ENCODE peak calls at places on chromosomes 7 and 10, in six cellular contexts. O, K, U, A, S and C are unnamed samples.

GRCh38 chr10:22259280-22259679 is 41.5 kb upstream of the EBLN1 start:
- DNase-seq in A (no peak), S (no peak), U (no peak), K (no peak), O (no peak), C (no peak)

GRCh38 chr10:103643381-103643780 is 149.9 kb downstream of the NEURL1 start:
- DNase-seq in U (no peak), S (peak; percentile 32), A (no peak), K (no peak), O (no peak), C (no peak)

GRCh38 chr10:121698336-121698735 is 100.1 kb upstream of the FGFR2 start:
- DNase-seq in A (no peak), S (no peak), O (no peak), U (no peak), K (no peak), C (no peak)

GRCh38 chr7:108650487-108650886 is 80.8 kb downstream of the DNAJB9 start:
- DNase-seq in S (no peak), O (no peak), U (no peak), A (no peak), K (no peak), C (no peak)

GRCh38 chr10:51832652-51833383 is 133.4 kb upstream of the CSTF2T start:
- DNase-seq in A (peak; percentile 79), U (no peak), O (no peak), K (no peak), S (no peak), C (no peak)

GRCh38 chr10:9097206-9097990 is 1042.9 kb downstream of the GATA3 start:
- DNase-seq in A (no peak), U (no peak), K (no peak), O (no peak), S (no peak), C (no peak)

GRCh38 chr10:33386926-33387325 is 52.5 kb upstream of the NRP1 start:
- DNase-seq in K (no peak), U (no peak), S (no peak), O (no peak), A (no peak), C (no peak)

GRCh38 chr7:115145512-115145911 is 223.6 kb downstream of the MDFIC start:
- DNase-seq in A (no peak), U (no peak), K (no peak), S (no peak), O (no peak), C (no peak)

GRCh38 chr7:143372070-143372469 is 9.1 kb upstream of the ZYX start:
- DNase-seq in S (no peak), O (peak; percentile 55), K (no peak), U (peak; percentile 52), A (no peak), C (no peak)

GRCh38 chr7:29956477-29956836 is 33.1 kb downstream of the SCRN1 start:
- DNase-seq in K (no peak), A (no peak), U (no peak), O (no peak), S (no peak), C (no peak)

GRCh38 chr7:6705959-6706665 is 635 bp downstream of the ZNF12 start:
- DNase-seq in K (peak; percentile 66), S (no peak), A (no peak), O (peak; percentile 61), U (peak; percentile 28), C (no peak)

GRCh38 chr10:124736491-124737136 is 7.6 kb downstream of the FAM53B start:
- DNase-seq in A (no peak), O (peak; percentile 94), S (peak; percentile 60), K (peak; percentile 76), U (peak; percentile 75), C (no peak)

GRCh38 chr10:79384773-79385391 is 37.6 kb downstream of the PPIF start:
- DNase-seq in S (peak; percentile 3), O (peak; percentile 44), U (no peak), A (no peak), K (no peak), C (no peak)

GRCh38 chr7:81447351-81447952 is 322.4 kb downstream of the HGF start:
- DNase-seq in K (peak; percentile 69), O (no peak), U (no peak), A (peak; percentile 47), S (peak; percentile 38), C (peak; percentile 33)

GRCh38 chr10:111082102-111082975 is 5.5 kb downstream of the ADRA2A start:
- DNase-seq in S (no peak), U (no peak), K (no peak), O (no peak), A (no peak), C (no peak)

GRCh38 chr10:59626523-59626869 is 83.2 kb downstream of the SLC16A9 start:
- DNase-seq in A (no peak), S (no peak), K (no peak), U (no peak), O (no peak), C (no peak)

GRCh38 chr10:96512524-96512991 is 1.2 kb downstream of the TLL2 start:
- DNase-seq in U (no peak), S (no peak), K (peak; percentile 58), A (no peak), O (no peak), C (no peak)

GRCh38 chr7:7968544-7969305 is at the start of gene GLCCI1:
- DNase-seq in U (peak; percentile 96), A (peak; percentile 92), S (peak; percentile 98), K (peak; percentile 97), O (peak; percentile 98), C (peak; percentile 91)

GRCh38 chr10:132306951-132307751 is 599 bp downstream of the STK32C start:
- DNase-seq in S (peak; percentile 51), A (no peak), O (peak; percentile 75), U (peak; percentile 71), K (peak; percentile 77), C (no peak)

GRCh38 chr10:109995178-109995577 is 12.6 kb upstream of the ADD3 start:
- DNase-seq in S (no peak), U (no peak), A (no peak), K (no peak), O (no peak), C (no peak)

GRCh38 chr10:17453377-17454091 is 861 bp downstream of the ST8SIA6 start:
- DNase-seq in O (peak; percentile 59), S (peak; percentile 60), U (peak; percentile 41), A (no peak), K (peak; percentile 75), C (no peak)

GRCh38 chr7:102170417-102170970 is 116.2 kb upstream of the SH2B2 start:
- DNase-seq in K (no peak), S (no peak), A (no peak), U (no peak), O (no peak), C (no peak)

GRCh38 chr7:127258111-127258510 is 5.4 kb upstream of the GRM8 start:
- DNase-seq in A (no peak), S (no peak), O (no peak), U (no peak), K (no peak), C (no peak)

GRCh38 chr7:121752706-121753105 is 120.3 kb upstream of the PTPRZ1 start:
- DNase-seq in A (peak; percentile 2), K (peak; percentile 10), S (no peak), O (no peak), U (no peak), C (no peak)

GRCh38 chr10:104333037-104333727 is 5.1 kb downstream of the ITPRIP start:
- DNase-seq in A (no peak), S (no peak), O (no peak), U (peak; percentile 24), K (no peak), C (no peak)

GRCh38 chr10:101161494-101162299 is 30.6 kb downstream of the TLX1 start:
- DNase-seq in U (peak; percentile 71), K (peak; percentile 86), A (peak; percentile 72), S (peak; percentile 56), O (peak; percentile 76), C (no peak)
- H3K4me1 ChIP-seq in U (no peaks in the 10 kb centered on the region), K (no peaks in the 10 kb centered on the region), A (peaks cover 4% of the 10 kb centered on the region), S (no peaks in the 10 kb centered on the region), O (no peaks in the 10 kb centered on the region), C (no peaks in the 10 kb centered on the region)

DNA sequence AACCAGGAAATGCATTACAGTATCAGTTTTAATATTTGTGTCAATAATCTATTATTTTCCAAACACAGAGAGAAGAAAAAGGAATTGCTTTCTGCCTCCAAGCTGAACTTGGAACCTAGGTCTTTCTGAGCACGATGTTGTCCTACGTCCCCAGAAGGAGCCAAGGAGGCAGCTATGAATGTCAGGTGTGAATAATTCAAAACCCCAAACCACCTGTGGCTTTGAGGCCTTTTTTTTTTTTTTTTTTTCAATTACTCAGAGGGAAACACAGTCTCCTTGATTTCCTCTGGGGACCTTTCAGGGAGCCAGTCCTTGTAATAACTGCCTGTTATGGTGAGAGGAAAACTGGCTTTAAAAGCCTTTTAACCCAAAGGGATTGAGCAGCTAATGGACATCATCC is 8.3 kb downstream of the GPR85 start:
- DNase-seq in O (no peak), U (no peak), A (no peak), K (no peak), S (no peak), C (no peak)
- H3K4me3 ChIP-seq in O (no peak overlapping the region), U (no peak overlapping the region), A (no peak overlapping the region), K (no peak overlapping the region), S (no peak overlapping the region), C (no peak overlapping the region)

GRCh38 chr10:55449981-55450380 is 649.0 kb upstream of the PCDH15 start:
- DNase-seq in U (no peak), A (no peak), O (no peak), S (no peak), K (no peak), C (no peak)
- H3K4me1 ChIP-seq in U (no peaks in the 10 kb centered on the region), A (no peaks in the 10 kb centered on the region), O (no peaks in the 10 kb centered on the region), S (no peaks in the 10 kb centered on the region), K (no peaks in the 10 kb centered on the region), C (no peaks in the 10 kb centered on the region)

GRCh38 chr7:542935-543789 is 23.5 kb upstream of the PDGFA start:
- DNase-seq in A (no peak), O (no peak), U (no peak), S (no peak), K (peak; percentile 61), C (no peak)
- H3K4me3 ChIP-seq in A (no peak overlapping the region), O (no peak overlapping the region), U (no peak overlapping the region), S (no peak overlapping the region), K (no peak overlapping the region), C (no peak overlapping the region)

GRCh38 chr10:61967298-61967697 is 65.8 kb downstream of the ARID5B start:
- DNase-seq in O (no peak), S (no peak), U (no peak), A (no peak), K (no peak), C (no peak)

GRCh38 chr10:61964059-61964709 is 62.7 kb downstream of the ARID5B start:
- DNase-seq in K (no peak), A (no peak), S (no peak), O (no peak), U (no peak), C (no peak)

GRCh38 chr10:61963669-61964058 is 62.2 kb downstream of the ARID5B start:
- DNase-seq in O (no peak), K (no peak), S (no peak), U (no peak), A (no peak), C (no peak)

GRCh38 chr10:61965694-61966284 is 64.3 kb downstream of the ARID5B start:
- DNase-seq in O (no peak), S (no peak), A (no peak), U (no peak), K (no peak), C (no peak)

GRCh38 chr10:61964949-61965693 is 63.6 kb downstream of the ARID5B start:
- DNase-seq in A (no peak), K (peak; percentile 34), S (no peak), O (no peak), U (no peak), C (no peak)
- H3K4me1 ChIP-seq in A (no peaks in the 10 kb centered on the region), K (peaks cover 72% of the 10 kb centered on the region), S (no peaks in the 10 kb centered on the region), O (no peaks in the 10 kb centered on the region), U (peaks cover 12% of the 10 kb centered on the region), C (no peaks in the 10 kb centered on the region)

GRCh38 chr7:150447966-150448788 is 2.3 kb upstream of the GIMAP8 start:
- DNase-seq in S (no peak), U (no peak), K (no peak), A (no peak), O (no peak), C (no peak)
- H3K4me3 ChIP-seq in S (no peak overlapping the region), U (no peak overlapping the region), K (no peak overlapping the region), A (no peak overlapping the region), O (no peak overlapping the region), C (no peak overlapping the region)